ENCODE peak calls at places on chromosomes 11 and 22, in six cellular contexts. N is uterus; R is CD8-positive, alpha-beta memory T cell; S is testis; U is CD8-positive, alpha-beta T cell; O is CD4-positive, alpha-beta memory T cell. P is an unnamed sample.

GRCh38 chr11:65868076-65868667 is 4.4 kb downstream of the EFEMP2 start:
- DNase-seq in R (no peak), U (no peak), O (no peak), S (peak), N (no peak), P (no peak)

GRCh38 chr11:117381481-117381880 is 53.8 kb downstream of the CEP164 start:
- DNase-seq in R (no peak), U (no peak), O (no peak), N (no peak), S (no peak), P (no peak)

GRCh38 chr11:27139742-27140141 is 99.1 kb downstream of the BBOX1 start:
- DNase-seq in R (no peak), N (no peak), O (no peak), U (no peak), S (no peak), P (no peak)

GRCh38 chr11:58919980-58920379 is 19.3 kb upstream of the GLYATL1 start:
- DNase-seq in R (no peak), O (no peak), U (no peak), N (no peak), S (no peak), P (no peak)

GRCh38 chr22:39264344-39265116 is 19.7 kb upstream of the PDGFB start:
- DNase-seq in R (no peak), U (no peak), O (no peak), N (no peak), S (peak), P (no peak)

GRCh38 chr22:46373166-46373565 is 37.7 kb downstream of the TRMU start:
- DNase-seq in N (no peak), S (no peak), U (no peak), R (peak), O (no peak), P (no peak)

GRCh38 chr22:35913925-35914324 is 114.7 kb downstream of the RBFOX2 start:
- DNase-seq in O (no peak), N (no peak), U (no peak), R (no peak), S (no peak), P (no peak)

GRCh38 chr11:107385361-107385982 is 72.2 kb downstream of the CWF19L2 start:
- DNase-seq in N (no peak), O (no peak), U (no peak), S (no peak), R (no peak), P (no peak)

GRCh38 chr22:39117585-39118191 is 20.6 kb downstream of the APOBEC3H start:
- DNase-seq in R (peak), N (no peak), S (peak), U (peak), O (peak), P (peak)

GRCh38 chr22:24326266-24326665 is 55.6 kb downstream of the SPECC1L start:
- DNase-seq in N (no peak), O (no peak), S (no peak), R (no peak), U (no peak), P (no peak)

GRCh38 chr11:12674936-12675696 is 895 bp downstream of the TEAD1 start:
- DNase-seq in U (no peak), N (peak), O (peak), S (peak), R (no peak), P (peak)

GRCh38 chr22:49904040-49904369 is 14.2 kb downstream of the ALG12 start:
- DNase-seq in N (no peak), S (no peak), U (no peak), R (no peak), O (no peak), P (no peak)

GRCh38 chr11:130642994-130643393 is 194.5 kb downstream of the ADAMTS15 start:
- DNase-seq in S (no peak), U (no peak), N (no peak), O (no peak), R (no peak), P (no peak)

GRCh38 chr11:75474240-75474639 is 41.2 kb upstream of the KLHL35 start:
- DNase-seq in O (no peak), S (no peak), N (no peak), R (no peak), U (no peak), P (no peak)

GRCh38 chr11:128988224-128988970 is 45.7 kb upstream of the TP53AIP1 start:
- DNase-seq in S (no peak), U (no peak), R (no peak), N (no peak), O (no peak), P (no peak)

GRCh38 chr22:17824452-17824851 is 50.2 kb upstream of the BID start:
- DNase-seq in O (no peak), U (no peak), S (no peak), R (no peak), N (no peak), P (no peak)

GRCh38 chr22:27766679-27767078 is 34.9 kb downstream of the MN1 start:
- DNase-seq in U (no peak), S (no peak), R (no peak), N (no peak), O (no peak), P (no peak)

GRCh38 chr22:27011131-27011530 is 353.7 kb downstream of the MIAT start:
- DNase-seq in O (no peak), U (no peak), R (no peak), S (no peak), N (no peak), P (no peak)

GRCh38 chr11:36945384-36945783 is 347.3 kb upstream of the RAG2 start:
- DNase-seq in S (no peak), R (no peak), U (no peak), O (no peak), N (no peak), P (no peak)

GRCh38 chr22:27526851-27527250 is 274.7 kb downstream of the MN1 start:
- DNase-seq in O (no peak), U (no peak), N (no peak), R (no peak), S (peak), P (no peak)

GRCh38 chr11:34468209-34468841 is 29.6 kb downstream of the CAT start:
- DNase-seq in U (peak), O (peak), S (peak), R (no peak), N (no peak), P (no peak)

GRCh38 chr11:87097582-87097981 is 59.8 kb downstream of the TMEM135 start:
- DNase-seq in U (no peak), S (peak), O (peak), N (no peak), R (no peak), P (peak)

GRCh38 chr11:102476812-102477211 is 24.2 kb upstream of the TMEM123 start:
- DNase-seq in S (no peak), U (no peak), N (no peak), O (peak), R (no peak), P (no peak)

GRCh38 chr22:40182231-40182835 is 4.6 kb downstream of the TNRC6B start:
- DNase-seq in R (no peak), U (no peak), N (no peak), O (no peak), S (no peak), P (no peak)

GRCh38 chr11:114678125-114679036 is at the start of gene NXPE2:
- DNase-seq in S (no peak), N (no peak), R (no peak), U (no peak), O (no peak), P (no peak)

GRCh38 chr22:18032455-18033101 is 8.2 kb upstream of the MICAL3 start:
- DNase-seq in U (no peak), S (no peak), R (no peak), N (peak), O (no peak), P (no peak)

GRCh38 chr11:26649884-26650283 is 72.0 kb downstream of the SLC5A12 start:
- DNase-seq in N (no peak), R (no peak), O (no peak), S (peak), U (no peak), P (no peak)

GRCh38 chr22:37111156-37111717 is 1.7 kb upstream of the TMPRSS6 start:
- DNase-seq in N (no peak), U (no peak), S (no peak), R (no peak), O (no peak), P (no peak)

GRCh38 chr11:71086687-71087258 is 165.6 kb downstream of the SHANK2 start:
- DNase-seq in S (peak), U (no peak), O (no peak), R (no peak), N (no peak), P (peak)

GRCh38 chr22:46021577-46021976 is 44.6 kb upstream of the WNT7B start:
- DNase-seq in O (no peak), R (no peak), N (peak), S (no peak), U (no peak), P (no peak)

GRCh38 chr11:1862588-1863351 is 9.9 kb downstream of the LSP1 start:
- DNase-seq in R (no peak), S (no peak), O (no peak), U (no peak), N (no peak), P (no peak)

GRCh38 chr22:40215266-40215665 is 37.5 kb downstream of the TNRC6B start:
- DNase-seq in U (no peak), N (no peak), R (no peak), O (no peak), S (no peak), P (no peak)

DNA sequence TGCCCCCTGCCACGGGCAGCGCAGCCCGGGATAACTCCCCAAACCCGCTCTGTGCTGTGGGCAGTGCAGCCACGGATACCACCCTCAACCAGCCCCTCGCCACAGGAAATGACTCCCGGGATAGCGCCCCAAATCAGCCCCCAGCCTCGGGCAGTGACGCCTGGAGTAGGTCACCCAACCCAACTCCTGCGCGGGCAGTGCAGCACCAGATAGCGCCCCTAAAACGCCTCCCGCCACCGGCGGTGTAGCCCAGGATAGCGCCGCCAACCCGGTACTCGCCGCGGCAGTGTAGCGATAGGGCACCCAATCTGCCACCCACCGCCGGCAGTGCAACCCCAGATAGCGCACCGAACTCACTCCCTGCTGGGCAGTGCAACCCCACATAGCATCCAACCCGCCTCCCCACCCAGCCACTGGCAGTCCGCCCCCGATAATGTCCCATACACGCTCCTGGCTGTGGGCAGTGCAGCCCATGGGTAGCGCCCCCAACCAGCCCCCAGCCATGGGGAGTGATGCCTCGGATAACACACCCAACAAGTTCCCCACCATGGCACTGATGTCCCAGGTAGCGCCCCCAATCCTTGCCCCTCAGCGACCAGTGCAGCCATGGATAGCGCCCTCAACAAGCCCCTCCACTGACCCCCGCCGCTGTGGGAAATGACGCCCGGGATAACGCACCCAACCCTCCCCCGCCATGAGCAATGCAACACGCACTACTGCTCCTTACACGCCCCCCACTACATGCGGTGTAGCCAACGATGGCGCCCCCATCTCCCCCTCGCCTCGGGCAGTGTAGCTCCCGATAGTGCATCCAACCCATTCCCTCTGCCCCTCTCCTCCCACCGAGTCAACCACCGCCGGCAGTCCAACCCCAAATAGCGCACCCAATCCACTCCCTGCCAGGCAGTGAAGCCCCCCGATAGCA is 1.4 kb downstream of the RFPL2 start:
- DNase-seq in R (no peak), N (no peak), U (no peak), S (no peak), O (no peak), P (no peak)
- H3K4me3 ChIP-seq in R (peak), N (no peak), U (peak), S (no peak), O (peak), P (no peak)

GRCh38 chr11:63760487-63761079 is 8.0 kb downstream of the ZFTA start:
- DNase-seq in O (no peak), U (no peak), S (no peak), R (no peak), N (no peak), P (no peak)
- H3K4me3 ChIP-seq in O (no peak), U (no peak), S (no peak), R (no peak), N (no peak), P (no peak)

DNA sequence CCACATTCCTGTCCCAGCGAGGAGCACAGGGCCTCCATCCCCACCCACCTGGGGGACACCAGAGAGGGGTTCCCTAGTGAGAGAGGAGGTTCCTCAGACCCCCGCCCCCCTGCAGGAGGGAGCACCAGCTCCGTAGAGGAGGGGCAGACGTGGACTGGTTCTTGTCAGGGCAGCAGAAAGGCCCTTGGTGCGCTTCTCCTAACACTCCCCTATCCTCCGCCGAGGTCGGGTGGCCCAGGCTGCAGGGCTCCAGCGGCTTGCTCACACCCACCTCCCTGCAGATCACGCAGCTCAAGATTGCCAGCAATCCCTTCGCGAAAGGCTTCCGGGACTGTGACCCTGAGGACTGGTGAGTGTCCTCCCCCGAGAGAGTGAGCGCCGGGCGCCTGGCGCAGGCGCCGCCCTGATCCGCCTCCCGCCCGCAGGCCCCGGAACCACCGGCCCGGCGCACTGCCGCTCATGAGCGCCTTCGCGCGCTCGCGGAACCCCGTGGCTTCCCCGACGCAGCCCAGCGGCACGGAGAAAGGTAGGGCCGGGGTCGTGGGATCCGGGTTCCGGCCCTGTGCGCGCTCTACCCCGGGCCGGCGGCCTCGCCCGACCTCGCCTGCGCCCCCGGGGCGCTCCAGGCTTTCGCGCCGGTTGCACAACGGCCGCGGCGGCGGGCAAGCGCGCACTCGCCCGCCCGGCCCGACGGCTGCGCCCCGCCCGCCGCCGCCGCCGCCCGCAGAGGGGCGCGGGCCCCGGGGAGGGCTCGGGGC is 5.1 kb downstream of the TBX1 start:
- DNase-seq in R (no peak), S (peak), O (no peak), N (no peak), U (no peak), P (no peak)
- H3K4me3 ChIP-seq in R (no peak), S (peak), O (no peak), N (no peak), U (no peak), P (no peak)

GRCh38 chr22:22195265-22196017 is 49.1 kb upstream of the VPREB1 start:
- DNase-seq in U (peak), N (no peak), R (peak), O (peak), S (peak), P (peak)
- H3K4me3 ChIP-seq in U (no peak), N (no peak), R (no peak), O (no peak), S (no peak), P (no peak)